ENCODE peak calls at places on chromosomes 6 and 20, in ten cellular contexts. X is DND-41; A is brain microvascular endothelial cell; P is naive thymus-derived CD4-positive, alpha-beta T cell; Q is GM23248; I is AG09309; M is PC-3; G is cardiac fibroblast; R is ovary; H is vagina. E is an unnamed sample.

GRCh38 chr6:138987299-138987642 is 782 bp downstream of the REPS1 start:
- DNase-seq in X (peak; percentile 18), A (no peak), P (no peak), Q (no peak), I (no peak), M (no peak), G (no peak), R (peak; percentile 51), H (no peak), E (peak; percentile 87)

GRCh38 chr6:78513856-78514255 is 353.5 kb upstream of the IRAK1BP1 start:
- DNase-seq in X (no peak), A (no peak), P (no peak), Q (no peak), I (no peak), M (no peak), G (no peak), R (no peak), H (no peak), E (no peak)

GRCh38 chr6:11918021-11918738 is 93.9 kb upstream of the HIVEP1 start:
- DNase-seq in X (no peak), A (peak; percentile 87), P (no peak), Q (peak; percentile 91), I (peak; percentile 72), M (no peak), G (peak; percentile 65), R (no peak), H (no peak), E (no peak)

GRCh38 chr6:53718597-53719460 is 53.3 kb upstream of the KLHL31 start:
- DNase-seq in X (peak; percentile 67), A (peak; percentile 49), P (peak; percentile 28), Q (peak; percentile 86), I (peak; percentile 48), M (peak; percentile 88), G (peak; percentile 77), R (no peak), H (no peak), E (no peak)

GRCh38 chr6:44224154-44224977 is 971 bp downstream of the SLC29A1 start:
- DNase-seq in X (peak; percentile 36), A (no peak), P (no peak), Q (peak; percentile 63), I (no peak), M (peak; percentile 44), G (no peak), R (no peak), H (no peak), E (no peak)

GRCh38 chr6:99592900-99593299 is 13.7 kb upstream of the PRDM13 start:
- DNase-seq in X (no peak), A (no peak), P (no peak), Q (peak; percentile 65), I (peak; percentile 62), M (no peak), G (peak; percentile 74), R (no peak), H (no peak), E (no peak)

GRCh38 chr6:135481786-135482369 is 15.7 kb downstream of the AHI1 start:
- DNase-seq in X (no peak), A (no peak), P (no peak), Q (peak; percentile 76), I (no peak), M (no peak), G (peak; percentile 18), R (no peak), H (no peak), E (no peak)

GRCh38 chr6:109318328-109318876 is 63.9 kb downstream of the CD164 start:
- DNase-seq in X (peak; percentile 33), A (no peak), P (no peak), Q (no peak), I (no peak), M (no peak), G (no peak), R (no peak), H (no peak), E (no peak)

GRCh38 chr20:21523895-21524294 is 10.0 kb upstream of the NKX2-2 start:
- DNase-seq in X (no peak), A (no peak), P (no peak), Q (no peak), I (no peak), M (no peak), G (no peak), R (no peak), H (no peak), E (no peak)

GRCh38 chr20:21521596-21522478 is 8.0 kb upstream of the NKX2-2 start:
- DNase-seq in X (no peak), A (no peak), P (no peak), Q (no peak), I (no peak), M (no peak), G (no peak), R (no peak), H (no peak), E (no peak)

GRCh38 chr20:21520702-21521595 is 7.1 kb upstream of the NKX2-2 start:
- DNase-seq in X (no peak), A (no peak), P (no peak), Q (peak; percentile 61), I (no peak), M (no peak), G (peak; percentile 4), R (no peak), H (no peak), E (peak; percentile 66)

GRCh38 chr20:21523398-21523868 is 9.6 kb upstream of the NKX2-2 start:
- DNase-seq in X (no peak), A (no peak), P (no peak), Q (no peak), I (no peak), M (no peak), G (no peak), R (no peak), H (no peak), E (no peak)

GRCh38 chr20:21522479-21523397 is 8.9 kb upstream of the NKX2-2 start:
- DNase-seq in X (no peak), A (no peak), P (no peak), Q (no peak), I (no peak), M (peak; percentile 44), G (no peak), R (no peak), H (no peak), E (no peak)
- H3K4me3 ChIP-seq in X (no peak overlapping the region), A (no peak overlapping the region), P (no peak overlapping the region), Q (no peak overlapping the region), I (no peak overlapping the region), M (peak overlapping the region; percentile 33), G (no peak overlapping the region), R (no peak overlapping the region), H (no peak overlapping the region), E (no peak overlapping the region)

GRCh38 chr6:82364087-82365010 is 732 bp downstream of the TPBG start:
- DNase-seq in X (no peak), A (peak; percentile 18), P (no peak), Q (peak; percentile 85), I (no peak), M (peak; percentile 68), G (peak; percentile 75), R (peak; percentile 58), H (no peak), E (peak; percentile 48)

GRCh38 chr6:82363368-82364086 is at the start of gene TPBG:
- DNase-seq in X (no peak), A (peak; percentile 47), P (no peak), Q (peak; percentile 87), I (peak; percentile 60), M (peak; percentile 69), G (peak; percentile 67), R (peak; percentile 57), H (no peak), E (peak; percentile 49)

GRCh38 chr6:82362868-82363267 is 749 bp upstream of the TPBG start:
- DNase-seq in X (no peak), A (peak; percentile 17), P (no peak), Q (peak; percentile 95), I (peak; percentile 91), M (peak; percentile 12), G (peak; percentile 81), R (no peak), H (no peak), E (no peak)

GRCh38 chr6:82362144-82362543 is 1.5 kb upstream of the TPBG start:
- DNase-seq in X (no peak), A (no peak), P (no peak), Q (peak; percentile 55), I (no peak), M (no peak), G (no peak), R (no peak), H (no peak), E (no peak)

DNA sequence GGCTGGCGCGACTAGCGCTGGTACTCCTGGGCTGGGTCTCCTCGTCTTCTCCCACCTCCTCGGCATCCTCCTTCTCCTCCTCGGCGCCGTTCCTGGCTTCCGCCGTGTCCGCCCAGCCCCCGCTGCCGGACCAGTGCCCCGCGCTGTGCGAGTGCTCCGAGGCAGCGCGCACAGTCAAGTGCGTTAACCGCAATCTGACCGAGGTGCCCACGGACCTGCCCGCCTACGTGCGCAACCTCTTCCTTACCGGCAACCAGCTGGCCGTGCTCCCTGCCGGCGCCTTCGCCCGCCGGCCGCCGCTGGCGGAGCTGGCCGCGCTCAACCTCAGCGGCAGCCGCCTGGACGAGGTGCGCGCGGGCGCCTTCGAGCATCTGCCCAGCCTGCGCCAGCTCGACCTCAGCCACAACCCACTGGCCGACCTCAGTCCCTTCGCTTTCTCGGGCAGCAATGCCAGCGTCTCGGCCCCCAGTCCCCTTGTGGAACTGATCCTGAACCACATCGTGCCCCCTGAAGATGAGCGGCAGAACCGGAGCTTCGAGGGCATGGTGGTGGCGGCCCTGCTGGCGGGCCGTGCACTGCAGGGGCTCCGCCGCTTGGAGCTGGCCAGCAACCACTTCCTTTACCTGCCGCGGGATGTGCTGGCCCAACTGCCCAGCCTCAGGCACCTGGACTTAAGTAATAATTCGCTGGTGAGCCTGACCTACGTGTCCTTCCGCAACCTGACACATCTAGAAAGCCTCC is 1.6 kb downstream of the TPBG start:
- DNase-seq in X (no peak), A (peak; percentile 6), P (no peak), Q (peak; percentile 68), I (no peak), M (peak; percentile 62), G (peak; percentile 44), R (peak; percentile 40), H (no peak), E (peak; percentile 79)
- H3K4me3 ChIP-seq in X (no peak overlapping the region), A (peak overlapping the region; percentile 82), P (peak overlapping the region; percentile 9), Q (peak overlapping the region; percentile 99), I (peak overlapping the region; percentile 74), M (peak overlapping the region; percentile 79), G (peak overlapping the region; percentile 82), R (peak overlapping the region; percentile 54), H (peak overlapping the region; percentile 62), E (peak overlapping the region; percentile 63)

GRCh38 chr6:45423901-45424627 is 46.3 kb upstream of the SUPT3H start:
- DNase-seq in X (no peak), A (no peak), P (no peak), Q (no peak), I (no peak), M (no peak), G (peak; percentile 47), R (peak; percentile 40), H (no peak), E (no peak)

GRCh38 chr6:45423111-45423900 is 45.6 kb upstream of the SUPT3H start:
- DNase-seq in X (no peak), A (no peak), P (no peak), Q (peak; percentile 70), I (no peak), M (peak; percentile 36), G (no peak), R (peak; percentile 53), H (no peak), E (peak; percentile 88)

GRCh38 chr6:45422541-45423110 is 44.9 kb upstream of the SUPT3H start:
- DNase-seq in X (peak; percentile 75), A (peak; percentile 55), P (peak; percentile 49), Q (peak; percentile 73), I (no peak), M (peak; percentile 44), G (peak; percentile 71), R (peak; percentile 47), H (no peak), E (peak; percentile 48)

GRCh38 chr6:45426251-45426650 is 48.5 kb upstream of the SUPT3H start:
- DNase-seq in X (no peak), A (no peak), P (no peak), Q (no peak), I (no peak), M (no peak), G (no peak), R (no peak), H (no peak), E (no peak)

GRCh38 chr6:45424628-45424955 is 46.9 kb upstream of the SUPT3H start:
- DNase-seq in X (no peak), A (no peak), P (no peak), Q (no peak), I (no peak), M (no peak), G (no peak), R (no peak), H (no peak), E (no peak)
- H3K4me3 ChIP-seq in X (no peak overlapping the region), A (peak overlapping the region; percentile 98), P (peak overlapping the region; percentile 30), Q (peak overlapping the region; percentile 98), I (peak overlapping the region; percentile 69), M (peak overlapping the region; percentile 93), G (peak overlapping the region; percentile 86), R (no peak overlapping the region), H (peak overlapping the region; percentile 69), E (no peak overlapping the region)

GRCh38 chr20:6533321-6533720 is 234.2 kb upstream of the BMP2 start:
- DNase-seq in X (no peak), A (peak; percentile 60), P (no peak), Q (peak; percentile 14), I (no peak), M (no peak), G (peak; percentile 21), R (no peak), H (no peak), E (no peak)

GRCh38 chr20:6530254-6530653 is 237.2 kb upstream of the BMP2 start:
- DNase-seq in X (no peak), A (no peak), P (no peak), Q (no peak), I (no peak), M (no peak), G (no peak), R (no peak), H (no peak), E (no peak)

GRCh38 chr20:6530916-6531315 is 236.6 kb upstream of the BMP2 start:
- DNase-seq in X (no peak), A (no peak), P (no peak), Q (no peak), I (no peak), M (no peak), G (no peak), R (no peak), H (no peak), E (no peak)

GRCh38 chr20:6533828-6534388 is 233.6 kb upstream of the BMP2 start:
- DNase-seq in X (no peak), A (peak; percentile 89), P (no peak), Q (peak; percentile 73), I (peak; percentile 40), M (peak; percentile 35), G (peak; percentile 67), R (no peak), H (no peak), E (no peak)
- H3K4me3 ChIP-seq in X (no peak overlapping the region), A (peak overlapping the region; percentile 37), P (no peak overlapping the region), Q (peak overlapping the region; percentile 60), I (peak overlapping the region; percentile 12), M (peak overlapping the region; percentile 65), G (peak overlapping the region; percentile 37), R (no peak overlapping the region), H (peak overlapping the region; percentile 27), E (no peak overlapping the region)